ENCODE peak calls at places on chromosomes 16 and 17, in eight cellular contexts. One of them, this sample, is unnamed.

GRCh38 chr17:56715613-56716357 is 117.9 kb downstream of the C17orf67 start:
- DNase-seq in WTC11: peak
- DNase-seq in neural crest cell: peak
- DNase-seq in uterus: peak
- DNase-seq in colonic mucosa: peak
- DNase-seq in tibial nerve: peak
- DNase-seq in fibroblast of pulmonary artery: peak
- DNase-seq in endodermal cell: peak
- DNase-seq in this sample: peak

GRCh38 chr16:31327675-31328225 is 27.2 kb upstream of the ITGAX start:
- DNase-seq in WTC11: peak
- DNase-seq in neural crest cell: no peak
- DNase-seq in uterus: no peak
- DNase-seq in colonic mucosa: no peak
- DNase-seq in tibial nerve: no peak
- DNase-seq in fibroblast of pulmonary artery: no peak
- DNase-seq in endodermal cell: peak
- DNase-seq in this sample: no peak

GRCh38 chr16:87046235-87046634 is 271.0 kb downstream of the C16orf95 start:
- DNase-seq in WTC11: no peak
- DNase-seq in neural crest cell: no peak
- DNase-seq in uterus: no peak
- DNase-seq in colonic mucosa: no peak
- DNase-seq in tibial nerve: no peak
- DNase-seq in fibroblast of pulmonary artery: no peak
- DNase-seq in endodermal cell: no peak
- DNase-seq in this sample: no peak

GRCh38 chr17:31724619-31725018 is 134.4 kb downstream of the COPRS start:
- DNase-seq in WTC11: no peak
- DNase-seq in neural crest cell: no peak
- DNase-seq in uterus: no peak
- DNase-seq in colonic mucosa: no peak
- DNase-seq in tibial nerve: no peak
- DNase-seq in fibroblast of pulmonary artery: peak
- DNase-seq in endodermal cell: no peak
- DNase-seq in this sample: peak

GRCh38 chr16:31193874-31194273 is 8.7 kb downstream of the PYCARD start:
- DNase-seq in WTC11: no peak
- DNase-seq in neural crest cell: no peak
- DNase-seq in uterus: no peak
- DNase-seq in colonic mucosa: no peak
- DNase-seq in tibial nerve: no peak
- DNase-seq in fibroblast of pulmonary artery: no peak
- DNase-seq in endodermal cell: no peak
- DNase-seq in this sample: no peak

GRCh38 chr16:81604960-81605383 is 160.4 kb downstream of the CMIP start:
- DNase-seq in WTC11: no peak
- DNase-seq in neural crest cell: no peak
- DNase-seq in uterus: no peak
- DNase-seq in colonic mucosa: no peak
- DNase-seq in tibial nerve: no peak
- DNase-seq in fibroblast of pulmonary artery: peak
- DNase-seq in endodermal cell: no peak
- DNase-seq in this sample: peak

GRCh38 chr17:83105512-83105911 is 26.1 kb downstream of the METRNL start:
- DNase-seq in WTC11: no peak
- DNase-seq in neural crest cell: no peak
- DNase-seq in uterus: no peak
- DNase-seq in colonic mucosa: no peak
- DNase-seq in tibial nerve: no peak
- DNase-seq in fibroblast of pulmonary artery: no peak
- DNase-seq in endodermal cell: no peak
- DNase-seq in this sample: no peak

GRCh38 chr17:43146649-43147048 is 21.5 kb upstream of the BRCA1 start:
- DNase-seq in WTC11: no peak
- DNase-seq in neural crest cell: no peak
- DNase-seq in uterus: no peak
- DNase-seq in colonic mucosa: no peak
- DNase-seq in tibial nerve: no peak
- DNase-seq in fibroblast of pulmonary artery: no peak
- DNase-seq in endodermal cell: peak
- DNase-seq in this sample: no peak

GRCh38 chr16:24577167-24577566 is 37.8 kb downstream of the RBBP6 start:
- DNase-seq in WTC11: no peak
- DNase-seq in neural crest cell: no peak
- DNase-seq in uterus: no peak
- DNase-seq in colonic mucosa: no peak
- DNase-seq in tibial nerve: no peak
- DNase-seq in fibroblast of pulmonary artery: peak
- DNase-seq in endodermal cell: no peak
- DNase-seq in this sample: no peak

GRCh38 chr16:31382485-31383161 is 10.5 kb upstream of the ITGAD start:
- DNase-seq in WTC11: peak
- DNase-seq in neural crest cell: peak
- DNase-seq in uterus: no peak
- DNase-seq in colonic mucosa: peak
- DNase-seq in tibial nerve: no peak
- DNase-seq in fibroblast of pulmonary artery: peak
- DNase-seq in endodermal cell: peak
- DNase-seq in this sample: peak

DNA sequence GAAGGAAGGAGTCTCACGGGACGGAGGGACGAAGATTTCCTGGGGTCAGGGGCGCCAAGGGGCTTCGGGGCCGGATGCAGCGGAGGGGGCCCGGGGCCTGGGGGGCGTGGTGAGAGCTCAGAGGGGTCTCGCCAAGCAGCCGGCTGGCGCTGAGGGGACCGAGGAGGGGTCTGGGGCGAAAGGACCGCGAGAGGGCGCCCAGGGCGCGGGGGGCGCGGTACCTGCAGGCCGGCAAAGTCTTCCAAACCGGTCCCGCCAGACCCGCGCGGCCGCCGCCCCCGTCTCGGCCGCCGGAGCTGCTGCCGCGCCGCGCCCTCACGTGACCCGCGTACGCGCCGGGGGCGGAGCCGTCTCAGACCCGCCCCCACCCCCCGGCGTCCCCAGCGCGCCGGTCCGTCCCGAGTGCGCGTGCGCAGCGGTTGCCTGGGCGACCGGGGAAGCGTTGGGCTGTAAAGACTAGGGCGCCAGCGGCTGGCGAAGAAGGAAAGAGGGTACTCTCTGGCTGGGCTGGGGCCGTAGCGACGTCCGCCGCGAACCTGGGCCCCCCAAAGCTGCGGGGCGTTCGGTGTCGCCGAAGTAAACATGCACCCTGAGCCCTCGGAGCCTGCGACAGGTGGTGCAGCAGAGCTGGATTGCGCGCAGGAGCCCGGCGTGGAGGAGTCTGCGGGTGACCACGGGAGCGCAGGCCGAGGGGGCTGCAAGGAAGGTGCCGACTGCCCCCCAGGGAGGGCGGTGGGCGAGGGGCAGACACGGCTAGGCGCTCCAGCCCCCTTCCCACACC is at the start of the genes DNAAF1 and HSDL1:
- DNase-seq in WTC11: peak
- DNase-seq in neural crest cell: peak
- DNase-seq in uterus: peak
- DNase-seq in colonic mucosa: peak
- DNase-seq in tibial nerve: peak
- DNase-seq in fibroblast of pulmonary artery: peak
- DNase-seq in endodermal cell: peak
- DNase-seq in this sample: peak
- TF ChIP-seq CTCF in WTC11: no peak
- TF ChIP-seq CTCF in neural crest cell: no peak
- TF ChIP-seq CTCF in uterus: no peak
- TF ChIP-seq CTCF in colonic mucosa: no peak
- TF ChIP-seq CTCF in tibial nerve: peak
- TF ChIP-seq CTCF in fibroblast of pulmonary artery: no peak
- TF ChIP-seq CTCF in endodermal cell: peak
- TF ChIP-seq CTCF in this sample: no peak

DNA sequence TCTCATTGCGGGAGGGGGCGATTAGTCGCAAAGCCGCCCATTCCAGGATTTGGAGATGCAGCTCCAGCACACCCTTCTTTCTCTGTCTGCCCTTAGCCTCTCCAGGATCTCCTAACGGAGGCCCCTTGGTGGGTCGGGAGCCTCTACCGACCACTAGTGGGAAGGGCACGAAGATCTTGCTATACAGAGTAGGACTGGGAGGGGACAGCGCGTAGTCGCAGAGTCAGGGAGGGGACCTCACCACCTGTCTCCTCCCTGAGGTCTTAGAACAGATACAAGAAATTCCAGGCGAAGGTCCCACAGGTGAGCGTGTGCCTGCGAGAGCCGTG is 569 bp upstream of the SMTNL2 start:
- DNase-seq in WTC11: peak
- DNase-seq in neural crest cell: peak
- DNase-seq in uterus: no peak
- DNase-seq in colonic mucosa: no peak
- DNase-seq in tibial nerve: no peak
- DNase-seq in fibroblast of pulmonary artery: no peak
- DNase-seq in endodermal cell: peak
- DNase-seq in this sample: no peak
- TF ChIP-seq CTCF in WTC11: peak
- TF ChIP-seq CTCF in neural crest cell: peak
- TF ChIP-seq CTCF in uterus: peak
- TF ChIP-seq CTCF in colonic mucosa: no peak
- TF ChIP-seq CTCF in tibial nerve: no peak
- TF ChIP-seq CTCF in fibroblast of pulmonary artery: peak
- TF ChIP-seq CTCF in endodermal cell: peak
- TF ChIP-seq CTCF in this sample: peak

DNA sequence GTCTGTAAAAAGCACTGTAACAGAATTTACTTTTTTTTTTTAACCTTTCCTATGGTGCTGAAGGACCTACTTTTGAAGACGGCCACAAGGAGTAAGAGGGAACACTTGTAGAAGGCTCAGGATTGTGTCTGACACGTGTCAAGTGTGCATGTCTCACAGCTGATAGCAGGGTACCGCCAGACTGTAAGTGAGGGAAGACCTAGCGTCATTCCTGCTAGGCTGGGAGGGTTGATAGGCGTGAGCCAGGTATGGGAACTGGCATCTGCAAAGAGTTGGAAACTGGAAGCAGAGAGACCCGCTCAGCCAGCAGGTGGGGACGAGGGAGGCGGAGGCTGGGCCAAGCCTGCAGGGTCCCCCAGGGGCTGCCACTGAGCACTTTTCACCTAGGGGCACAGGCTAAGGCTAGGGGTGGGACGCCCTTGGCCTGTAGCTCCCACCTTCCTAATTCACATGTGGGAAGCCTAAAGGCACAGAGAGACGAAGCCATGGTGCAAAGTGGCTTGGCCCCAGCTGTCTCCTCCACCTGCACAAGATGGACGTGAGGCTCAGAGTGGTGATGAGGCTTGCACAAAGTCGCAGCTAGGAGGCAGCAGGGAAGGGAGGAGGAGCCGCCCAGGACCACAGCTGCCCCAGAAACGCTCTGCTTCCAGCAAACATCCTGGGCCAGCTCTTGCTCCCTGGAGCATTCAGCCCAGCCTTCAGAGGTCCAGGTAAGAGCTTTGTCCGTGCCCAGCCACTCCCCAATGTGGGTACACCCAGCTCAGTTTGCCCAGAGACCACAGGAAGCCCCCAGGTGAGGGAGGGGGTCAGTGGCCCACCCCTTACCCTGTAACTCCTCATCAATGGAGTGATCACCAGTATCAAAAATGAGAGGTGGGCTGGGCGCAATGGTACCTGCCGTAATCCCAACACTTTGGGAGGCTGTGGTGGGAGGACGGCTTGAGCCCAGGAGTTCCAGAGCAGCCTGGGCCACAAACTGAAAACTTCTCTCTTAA is 18.9 kb downstream of the VASN start:
- DNase-seq in WTC11: peak
- DNase-seq in neural crest cell: no peak
- DNase-seq in uterus: no peak
- DNase-seq in colonic mucosa: no peak
- DNase-seq in tibial nerve: no peak
- DNase-seq in fibroblast of pulmonary artery: no peak
- DNase-seq in endodermal cell: peak
- DNase-seq in this sample: no peak
- TF ChIP-seq CTCF in WTC11: no peak
- TF ChIP-seq CTCF in neural crest cell: no peak
- TF ChIP-seq CTCF in uterus: no peak
- TF ChIP-seq CTCF in colonic mucosa: no peak
- TF ChIP-seq CTCF in tibial nerve: no peak
- TF ChIP-seq CTCF in fibroblast of pulmonary artery: no peak
- TF ChIP-seq CTCF in endodermal cell: peak
- TF ChIP-seq CTCF in this sample: peak

GRCh38 chr17:40615295-40615988 is 32.2 kb downstream of the SMARCE1 start:
- DNase-seq in WTC11: peak
- DNase-seq in neural crest cell: no peak
- DNase-seq in uterus: peak
- DNase-seq in colonic mucosa: peak
- DNase-seq in tibial nerve: no peak
- DNase-seq in fibroblast of pulmonary artery: peak
- DNase-seq in endodermal cell: peak
- DNase-seq in this sample: peak

GRCh38 chr17:40615989-40616476 is 31.6 kb downstream of the SMARCE1 start:
- DNase-seq in WTC11: no peak
- DNase-seq in neural crest cell: no peak
- DNase-seq in uterus: no peak
- DNase-seq in colonic mucosa: no peak
- DNase-seq in tibial nerve: no peak
- DNase-seq in fibroblast of pulmonary artery: no peak
- DNase-seq in endodermal cell: no peak
- DNase-seq in this sample: no peak

GRCh38 chr17:40618754-40619625 is 28.6 kb downstream of the SMARCE1 start:
- DNase-seq in WTC11: no peak
- DNase-seq in neural crest cell: no peak
- DNase-seq in uterus: no peak
- DNase-seq in colonic mucosa: peak
- DNase-seq in tibial nerve: no peak
- DNase-seq in fibroblast of pulmonary artery: no peak
- DNase-seq in endodermal cell: no peak
- DNase-seq in this sample: no peak

GRCh38 chr17:40616592-40616991 is 31.0 kb downstream of the SMARCE1 start:
- DNase-seq in WTC11: no peak
- DNase-seq in neural crest cell: no peak
- DNase-seq in uterus: no peak
- DNase-seq in colonic mucosa: no peak
- DNase-seq in tibial nerve: no peak
- DNase-seq in fibroblast of pulmonary artery: no peak
- DNase-seq in endodermal cell: no peak
- DNase-seq in this sample: no peak

GRCh38 chr17:40617678-40618240 is 29.9 kb downstream of the SMARCE1 start:
- DNase-seq in WTC11: peak
- DNase-seq in neural crest cell: no peak
- DNase-seq in uterus: no peak
- DNase-seq in colonic mucosa: peak
- DNase-seq in tibial nerve: no peak
- DNase-seq in fibroblast of pulmonary artery: no peak
- DNase-seq in endodermal cell: peak
- DNase-seq in this sample: no peak
- TF ChIP-seq CTCF in WTC11: no peak
- TF ChIP-seq CTCF in neural crest cell: no peak
- TF ChIP-seq CTCF in uterus: no peak
- TF ChIP-seq CTCF in colonic mucosa: no peak
- TF ChIP-seq CTCF in tibial nerve: no peak
- TF ChIP-seq CTCF in fibroblast of pulmonary artery: no peak
- TF ChIP-seq CTCF in endodermal cell: peak
- TF ChIP-seq CTCF in this sample: no peak